ENCODE peak calls at places on chromosomes 3 and 15, in seven cellular contexts. P, G, M, U, Z, E and C are unnamed samples.

GRCh38 chr3:149770246-149770645 is 18.0 kb upstream of the COMMD2 start:
- DNase-seq in M (no peak), E (no peak), P (no peak), U (no peak), Z (no peak), G (no peak), C (no peak)

GRCh38 chr3:30681276-30682211 is 75.1 kb downstream of the TGFBR2 start:
- DNase-seq in Z (no peak), U (no peak), P (no peak), E (no peak), G (no peak), M (peak), C (no peak)

GRCh38 chr3:181712190-181712504 is 422 bp downstream of the SOX2 start:
- DNase-seq in P (no peak), U (no peak), E (no peak), M (no peak), Z (no peak), G (no peak), C (no peak)

GRCh38 chr3:187259171-187259570 is 32.4 kb downstream of the MASP1 start:
- DNase-seq in U (no peak), M (no peak), E (no peak), P (no peak), Z (no peak), G (no peak), C (no peak)

GRCh38 chr3:67291287-67292252 is 293.5 kb downstream of the KBTBD8 start:
- DNase-seq in U (no peak), M (no peak), G (no peak), E (no peak), P (no peak), Z (no peak), C (no peak)

GRCh38 chr3:183265713-183266417 is 12.8 kb downstream of the B3GNT5 start:
- DNase-seq in G (no peak), M (no peak), Z (peak), U (peak), E (peak), P (no peak), C (no peak)

GRCh38 chr3:15260531-15260930 is 54.5 kb downstream of the CAPN7 start:
- DNase-seq in G (no peak), U (no peak), P (no peak), E (no peak), M (no peak), Z (no peak), C (no peak)

GRCh38 chr15:64706011-64706911 is 69.1 kb downstream of the RBPMS2 start:
- DNase-seq in M (no peak), G (no peak), P (no peak), Z (no peak), E (no peak), U (no peak), C (no peak)

GRCh38 chr3:57756528-57757401 is 656 bp downstream of the SLMAP start:
- DNase-seq in U (peak), E (no peak), Z (peak), M (peak), G (peak), P (peak), C (no peak)

GRCh38 chr3:127651516-127652172 is 21.1 kb upstream of the ABTB1 start:
- DNase-seq in Z (no peak), G (no peak), M (no peak), U (no peak), E (no peak), P (no peak), C (no peak)

GRCh38 chr15:77859491-77860060 is 217.9 kb downstream of the TBC1D2B start:
- DNase-seq in G (no peak), P (no peak), M (peak), Z (peak), E (no peak), U (peak), C (no peak)

GRCh38 chr3:189967254-189967865 is 153.3 kb downstream of the P3H2 start:
- DNase-seq in Z (no peak), M (no peak), P (peak), E (no peak), U (no peak), G (peak), C (no peak)

GRCh38 chr3:67897686-67898336 is 243.4 kb upstream of the SUCLG2 start:
- DNase-seq in U (no peak), G (no peak), E (no peak), P (no peak), M (no peak), Z (no peak), C (no peak)

GRCh38 chr3:111871809-111872623 is 13.0 kb downstream of the PHLDB2 start:
- DNase-seq in P (no peak), G (no peak), M (no peak), Z (no peak), U (no peak), E (no peak), C (no peak)